ENCODE peak calls at places on chromosome 1, in six cellular contexts. S is Peyer's patch, A is GM12878, T is fibroblast of lung, U is OCI-LY7, D is cardiac fibroblast. E is an unnamed sample.

GRCh38 chr1:240487493-240487892 is 124.5 kb downstream of the GREM2 start:
- DNase-seq in A (no peak), D (no peak), S (no peak), T (no peak), U (no peak), E (no peak)

GRCh38 chr1:156194300-156194652 is 372 bp downstream of the SLC25A44 start:
- DNase-seq in T (no peak), A (no peak), U (no peak), S (no peak), D (peak), E (no peak)

GRCh38 chr1:109201123-109201703 is 12.5 kb upstream of the SARS1 start:
- DNase-seq in D (peak), T (peak), A (no peak), U (peak), S (peak), E (peak)

GRCh38 chr1:18651727-18652126 is 21.1 kb downstream of the PAX7 start:
- DNase-seq in U (peak), S (no peak), D (no peak), A (no peak), T (no peak), E (no peak)

GRCh38 chr1:966603-967295 is 467 bp downstream of the PLEKHN1 start:
- DNase-seq in S (peak), T (peak), D (peak), U (peak), A (no peak), E (peak)

GRCh38 chr1:89929467-89930063 is 65.3 kb upstream of the ZNF326 start:
- DNase-seq in D (no peak), S (no peak), A (no peak), U (no peak), T (no peak), E (no peak)

GRCh38 chr1:112319371-112320034 is 76.5 kb upstream of the CTTNBP2NL start:
- DNase-seq in D (no peak), U (no peak), S (no peak), A (no peak), T (no peak), E (no peak)

GRCh38 chr1:9728451-9729295 is 77.1 kb downstream of the PIK3CD start:
- DNase-seq in A (no peak), T (no peak), S (peak), U (no peak), D (no peak), E (no peak)

DNA sequence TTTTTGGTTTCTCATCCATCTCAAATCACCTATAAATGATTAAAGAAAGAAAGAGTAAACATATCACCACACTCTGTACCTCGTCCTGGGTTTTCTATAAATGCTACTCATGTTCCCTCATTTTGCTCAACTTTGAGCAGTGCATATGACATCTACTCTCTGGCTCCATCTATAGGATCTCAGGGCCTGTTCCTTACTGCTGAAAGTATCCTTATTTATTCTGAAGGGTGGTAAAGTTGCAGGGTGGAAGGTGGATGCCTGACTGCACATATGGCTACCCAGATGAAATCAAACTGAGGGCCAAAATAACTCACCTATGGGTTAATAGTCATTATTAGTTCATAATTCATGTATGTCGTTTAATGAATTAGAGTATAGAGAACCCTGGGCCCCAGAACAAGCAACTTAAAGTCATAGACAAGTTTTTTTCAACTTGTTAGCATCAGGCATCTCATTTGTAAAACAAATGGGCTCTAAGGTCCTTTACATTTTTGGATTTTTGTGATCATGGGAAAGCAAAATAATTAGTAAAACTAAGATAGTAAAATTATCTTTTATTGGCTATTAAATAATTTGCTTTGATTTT is 46.5 kb downstream of the NCF2 start:
- DNase-seq in T (peak), D (peak), U (peak), A (peak), S (peak), E (peak)
- TF ChIP-seq CTCF in T (peak), D (peak), U (peak), A (peak), S (peak), E (peak)

GRCh38 chr1:64721135-64721534 is 23.7 kb upstream of the RAVER2 start:
- DNase-seq in U (no peak), S (no peak), D (no peak), T (no peak), A (no peak), E (no peak)
- H3K4me3 ChIP-seq in U (no peak), S (no peak), D (no peak), T (no peak), A (no peak), E (no peak)

DNA sequence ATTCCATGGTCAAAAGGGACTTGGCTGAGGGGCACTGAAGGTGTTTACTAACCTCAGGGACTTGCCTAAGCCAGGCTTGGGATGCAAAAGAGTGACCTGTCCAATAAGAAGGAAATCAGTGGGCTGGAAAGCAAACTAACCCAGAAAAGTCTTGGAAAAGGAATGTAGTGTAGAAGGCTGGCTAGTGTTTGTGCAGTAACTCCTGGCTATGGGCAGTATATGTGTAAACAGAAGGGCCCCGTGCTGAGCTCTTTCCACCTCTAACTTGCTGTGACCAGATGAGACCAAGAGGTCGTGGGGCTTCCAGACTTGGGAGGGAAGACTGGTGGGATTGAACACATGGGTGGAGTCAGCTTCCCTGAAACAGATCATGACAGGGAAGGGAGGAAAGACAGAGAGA is 4.1 kb downstream of the MINDY1 start:
- DNase-seq in T (no peak), D (no peak), U (no peak), A (no peak), S (no peak), E (no peak)
- TF ChIP-seq CTCF in T (no peak), D (no peak), U (no peak), A (no peak), S (no peak), E (no peak)

GRCh38 chr1:181178241-181178640 is 89.7 kb downstream of the IER5 start:
- DNase-seq in A (no peak), T (no peak), D (no peak), S (no peak), U (no peak), E (no peak)

GRCh38 chr1:181179980-181180964 is 91.8 kb downstream of the IER5 start:
- DNase-seq in D (peak), A (peak), S (no peak), T (peak), U (no peak), E (peak)

GRCh38 chr1:181175955-181176354 is 87.5 kb downstream of the IER5 start:
- DNase-seq in T (no peak), D (no peak), A (no peak), S (no peak), U (no peak), E (no peak)

GRCh38 chr1:181181792-181182585 is 93.5 kb downstream of the IER5 start:
- DNase-seq in S (no peak), A (no peak), U (no peak), D (no peak), T (no peak), E (no peak)

GRCh38 chr1:181179279-181179979 is 90.9 kb downstream of the IER5 start:
- DNase-seq in D (no peak), T (no peak), U (no peak), S (no peak), A (no peak), E (no peak)
- H3K4me3 ChIP-seq in D (no peak), T (no peak), U (no peak), S (no peak), A (no peak), E (no peak)